ENCODE peak calls at places on chromosomes 6 and 20, in four cellular contexts. H is breast epithelium, E is endothelial cell of umbilical vein, K is ovary. Z is an unnamed sample.

GRCh38 chr20:50801747-50802125 is 6.9 kb downstream of the BCAS4 start:
- DNase-seq in E (no peak), K (no peak), H (no peak), Z (no peak)

GRCh38 chr20:58893355-58894151 is 41.0 kb downstream of the GNAS start:
- DNase-seq in H (no peak), K (no peak), E (no peak), Z (no peak)

GRCh38 chr6:71387179-71387578 is 98.6 kb downstream of the OGFRL1 start:
- DNase-seq in E (no peak), K (no peak), H (no peak), Z (no peak)

GRCh38 chr6:79404261-79404660 is 133.0 kb downstream of the LCA5 start:
- DNase-seq in H (no peak), E (no peak), K (no peak), Z (no peak)

GRCh38 chr20:23206995-23207394 is 120.9 kb upstream of the CD93 start:
- DNase-seq in H (no peak), K (no peak), E (no peak), Z (no peak)

GRCh38 chr6:142781124-142781523 is 163.9 kb downstream of the HIVEP2 start:
- DNase-seq in H (no peak), K (no peak), E (no peak), Z (no peak)

GRCh38 chr20:25032478-25033183 is 25.3 kb downstream of the ACSS1 start:
- DNase-seq in E (no peak), H (peak), K (peak), Z (no peak)

GRCh38 chr6:131281471-131282270 is 146.4 kb downstream of the AKAP7 start:
- DNase-seq in E (peak), K (peak), H (peak), Z (no peak)

GRCh38 chr20:63625771-63626423 is 1.0 kb downstream of the GMEB2 start:
- DNase-seq in H (no peak), E (no peak), K (peak), Z (no peak)

GRCh38 chr6:125421853-125422252 is 120.1 kb upstream of the HDDC2 start:
- DNase-seq in K (peak), H (no peak), E (peak), Z (peak)

GRCh38 chr20:19888269-19888669 is 128.9 kb upstream of the NAA20 start:
- DNase-seq in E (peak), H (peak), K (no peak), Z (no peak)

GRCh38 chr6:133390168-133390567 is 149.0 kb downstream of the EYA4 start:
- DNase-seq in E (no peak), H (no peak), K (no peak), Z (no peak)

GRCh38 chr20:14561733-14562132 is 224.3 kb upstream of the FLRT3 start:
- DNase-seq in H (no peak), E (no peak), K (no peak), Z (no peak)

GRCh38 chr6:46584586-46584985 is 68.0 kb downstream of the CYP39A1 start:
- DNase-seq in K (no peak), E (no peak), H (no peak), Z (no peak)

GRCh38 chr6:67493682-67494081 is 1141.4 kb upstream of the ADGRB3 start:
- DNase-seq in K (no peak), H (no peak), E (no peak), Z (no peak)

GRCh38 chr6:158705386-158706126 is 55.7 kb downstream of the SYTL3 start:
- DNase-seq in K (no peak), E (no peak), H (no peak), Z (no peak)

GRCh38 chr6:139510040-139510815 is 135.8 kb upstream of the CITED2 start:
- DNase-seq in E (no peak), K (no peak), H (no peak), Z (no peak)

GRCh38 chr20:61599061-61599930 is 347.2 kb downstream of the CDH4 start:
- DNase-seq in K (peak), E (no peak), H (no peak), Z (no peak)

GRCh38 chr20:47272893-47273590 is 83.5 kb downstream of the ZMYND8 start:
- DNase-seq in K (no peak), E (peak), H (no peak), Z (peak)

GRCh38 chr6:105485456-105485855 is 82.6 kb upstream of the PREP start:
- DNase-seq in E (peak), H (no peak), K (no peak), Z (no peak)

GRCh38 chr20:24654425-24654824 is 185.0 kb downstream of the SYNDIG1 start:
- DNase-seq in H (no peak), E (no peak), K (no peak), Z (no peak)

GRCh38 chr6:93896081-93896480 is 476.7 kb upstream of the EPHA7 start:
- DNase-seq in K (no peak), E (no peak), H (no peak), Z (no peak)

GRCh38 chr20:49452011-49452482 is 30.4 kb downstream of the KCNB1 start:
- DNase-seq in H (peak), E (peak), K (peak), Z (peak)

GRCh38 chr6:103122766-103123601 is 1729.5 kb downstream of the GRIK2 start:
- DNase-seq in K (no peak), H (no peak), E (peak), Z (peak)

GRCh38 chr6:692858-693736 is at the start of gene EXOC2:
- DNase-seq in K (peak), H (peak), E (peak), Z (peak)
- TF ChIP-seq POLR2A in K (peak), H (no peak), E (no peak), Z (peak)

GRCh38 chr6:10743514-10743913 is 4.1 kb upstream of the TMEM14B start:
- DNase-seq in E (no peak), H (no peak), K (no peak), Z (no peak)

GRCh38 chr6:10746915-10747250 is 722 bp upstream of the TMEM14B start:
- DNase-seq in H (no peak), E (no peak), K (no peak), Z (no peak)

GRCh38 chr6:10749734-10750133 is 2.1 kb downstream of the TMEM14B start:
- DNase-seq in K (no peak), H (no peak), E (no peak), Z (no peak)

GRCh38 chr6:10745116-10745515 is 2.5 kb upstream of the TMEM14B start:
- DNase-seq in H (no peak), K (no peak), E (no peak), Z (no peak)

GRCh38 chr6:10747251-10747972 is at the start of gene TMEM14B:
- DNase-seq in E (peak), H (peak), K (peak), Z (peak)
- TF ChIP-seq POLR2A in E (peak), H (peak), K (peak), Z (peak)

GRCh38 chr6:37819177-37819801 is at the start of gene ZFAND3:
- DNase-seq in E (peak), H (peak), K (peak), Z (peak)
- TF ChIP-seq POLR2A in E (peak), H (no peak), K (no peak), Z (peak)

GRCh38 chr6:129748901-129749748 is 39.1 kb upstream of the ARHGAP18 start:
- DNase-seq in H (no peak), E (peak), K (no peak), Z (no peak)

GRCh38 chr6:129747588-129748112 is 37.7 kb upstream of the ARHGAP18 start:
- DNase-seq in E (no peak), K (no peak), H (no peak), Z (no peak)

GRCh38 chr6:129749749-129750120 is 39.8 kb upstream of the ARHGAP18 start:
- DNase-seq in H (no peak), K (no peak), E (peak), Z (no peak)

GRCh38 chr6:129750390-129750789 is 40.4 kb upstream of the ARHGAP18 start:
- DNase-seq in K (no peak), H (no peak), E (peak), Z (no peak)

DNA sequence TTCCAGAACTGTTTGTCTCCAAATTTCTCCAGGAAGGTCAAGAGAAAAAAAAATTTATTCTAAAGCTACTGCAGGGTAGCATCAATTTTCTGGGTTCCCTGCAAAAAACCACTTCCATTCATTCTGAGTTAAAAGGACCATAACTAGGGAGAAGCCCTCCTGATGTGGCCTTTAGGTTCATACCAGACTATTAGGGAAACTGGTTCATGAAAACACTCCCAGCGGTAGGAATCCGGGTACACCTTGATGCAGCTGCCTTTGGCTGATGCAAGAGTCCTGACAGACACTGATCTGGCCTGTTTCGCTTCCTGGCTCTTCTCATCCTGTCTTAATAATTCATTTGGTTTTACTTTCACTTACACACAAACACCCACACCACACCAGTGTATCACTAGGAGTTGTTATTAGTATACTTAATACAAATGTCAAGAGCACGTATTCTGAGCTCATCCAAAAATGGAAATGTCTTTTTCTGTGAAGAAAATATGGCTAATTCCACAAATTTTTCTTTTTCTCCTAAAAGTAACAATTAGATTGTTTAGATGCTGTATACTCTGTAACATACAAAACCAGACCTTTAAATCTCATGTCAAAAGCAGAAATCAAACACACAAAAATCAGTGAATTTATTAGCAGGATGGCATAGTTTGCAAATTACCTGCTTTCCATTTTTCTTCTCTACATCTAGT is 38.4 kb upstream of the ARHGAP18 start:
- DNase-seq in K (no peak), H (peak), E (peak), Z (no peak)
- TF ChIP-seq POLR2A in K (no peak), H (no peak), E (no peak), Z (no peak)

GRCh38 chr6:5509106-5509505 is 247.8 kb downstream of the FARS2 start:
- DNase-seq in E (no peak), H (no peak), K (no peak), Z (no peak)

GRCh38 chr6:5511924-5512323 is 250.6 kb downstream of the FARS2 start:
- DNase-seq in H (no peak), E (no peak), K (no peak), Z (no peak)

GRCh38 chr6:5512422-5512821 is 251.1 kb downstream of the FARS2 start:
- DNase-seq in H (no peak), K (no peak), E (no peak), Z (no peak)

GRCh38 chr6:5510734-5511133 is 249.4 kb downstream of the FARS2 start:
- DNase-seq in H (no peak), K (no peak), E (no peak), Z (no peak)

GRCh38 chr6:5510331-5510730 is 249.0 kb downstream of the FARS2 start:
- DNase-seq in K (no peak), H (no peak), E (no peak), Z (no peak)
- TF ChIP-seq POLR2A in K (no peak), H (no peak), E (no peak), Z (no peak)

GRCh38 chr20:35618372-35619131 is 2.9 kb downstream of the SPAG4 start:
- DNase-seq in K (peak), E (peak), H (no peak), Z (no peak)

GRCh38 chr20:35618032-35618371 is 2.4 kb downstream of the SPAG4 start:
- DNase-seq in E (no peak), K (no peak), H (no peak), Z (no peak)

GRCh38 chr20:35616465-35617396 is 1.1 kb downstream of the SPAG4 start:
- DNase-seq in E (peak), K (peak), H (peak), Z (peak)

GRCh38 chr20:35617397-35618031 is 1.9 kb downstream of the SPAG4 start:
- DNase-seq in E (peak), K (peak), H (peak), Z (peak)

GRCh38 chr20:35615667-35616464 is at the start of gene SPAG4:
- DNase-seq in K (peak), H (peak), E (no peak), Z (peak)
- TF ChIP-seq POLR2A in K (peak), H (no peak), E (no peak), Z (peak)

DNA sequence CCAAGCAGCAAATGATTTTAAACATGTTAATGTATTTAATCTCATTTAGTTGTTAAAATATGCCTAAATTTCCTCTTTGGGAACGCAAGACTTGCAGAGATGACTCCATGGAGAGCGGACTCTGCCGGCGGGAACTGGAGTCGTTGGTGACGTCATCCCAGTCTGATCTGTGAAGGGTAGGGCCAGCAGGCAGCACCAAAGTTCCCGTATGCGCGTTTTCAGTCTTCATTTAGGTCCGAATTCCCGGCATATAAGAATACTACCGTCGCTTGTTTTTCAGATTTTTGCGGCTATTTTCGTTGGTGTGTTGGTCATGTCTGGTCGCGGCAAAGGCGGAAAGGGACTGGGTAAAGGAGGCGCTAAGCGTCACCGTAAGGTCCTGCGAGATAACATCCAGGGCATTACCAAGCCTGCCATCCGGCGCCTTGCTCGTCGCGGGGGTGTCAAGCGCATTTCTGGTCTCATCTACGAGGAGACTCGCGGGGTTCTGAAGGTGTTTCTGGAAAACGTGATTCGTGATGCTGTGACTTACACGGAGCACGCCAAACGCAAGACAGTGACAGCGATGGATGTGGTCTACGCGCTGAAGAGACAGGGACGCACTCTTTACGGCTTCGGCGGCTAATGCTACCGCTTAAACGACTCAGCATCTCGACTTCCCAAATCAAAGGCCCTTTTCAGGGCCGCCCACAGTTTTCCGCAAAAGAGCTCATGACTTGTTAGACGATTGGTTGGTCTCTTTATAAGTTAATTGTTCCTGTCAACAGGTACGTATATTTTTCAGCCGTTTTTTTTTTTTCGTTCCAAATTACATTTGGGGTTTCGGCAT is 117.3 kb downstream of the HFE start:
- DNase-seq in H (peak), E (peak), K (peak), Z (no peak)
- TF ChIP-seq POLR2A in H (peak), E (peak), K (peak), Z (peak)

Z was measured in H54.